ENCODE peak calls at places on chromosomes 4 and X, in seven cellular contexts. N is omental fat pad, X is body of pancreas, O is GM10248, W is A549, M is fibroblast of lung, L is GM06990. T is an unnamed sample.

GRCh38 chr4:67371563-67371962 is 173.7 kb downstream of the CENPC start:
- DNase-seq in L (no peak), O (no peak), M (no peak), X (no peak), W (no peak), N (no peak), T (no peak)

GRCh38 chr4:108029321-108029720 is 39.6 kb downstream of the HADH start:
- DNase-seq in M (no peak), X (no peak), O (no peak), N (no peak), W (no peak), L (no peak), T (no peak)

GRCh38 chr4:6548201-6548881 is 26.6 kb upstream of the MAN2B2 start:
- DNase-seq in X (no peak), O (no peak), N (no peak), M (peak; percentile 23), W (peak; percentile 30), L (no peak), T (no peak)

GRCh38 chr4:41184009-41184408 is 30.3 kb downstream of the APBB2 start:
- DNase-seq in N (no peak), W (no peak), L (no peak), X (no peak), O (no peak), M (no peak), T (no peak)

GRCh38 chr4:81651500-81651899 is 179.8 kb upstream of the RASGEF1B start:
- DNase-seq in L (no peak), O (no peak), N (no peak), X (no peak), W (no peak), M (peak; percentile 46), T (no peak)

GRCh38 chr4:11743236-11743635 is 314.5 kb upstream of the HS3ST1 start:
- DNase-seq in L (no peak), X (no peak), N (no peak), W (no peak), O (no peak), M (peak; percentile 44), T (no peak)

GRCh38 chrX:123814343-123814742 is 45.5 kb upstream of the XIAP start:
- DNase-seq in O (no peak), N (no peak), X (no peak), W (no peak), L (no peak), M (no peak), T (no peak)

GRCh38 chrX:154369453-154370299 is 4.8 kb downstream of the FLNA start:
- DNase-seq in O (peak; percentile 36), N (peak; percentile 37), L (peak; percentile 67), W (peak; percentile 55), M (peak; percentile 96), X (peak; percentile 62), T (peak; percentile 64)

GRCh38 chr4:102503301-102503746 is 2.2 kb downstream of the NFKB1 start:
- DNase-seq in N (no peak), L (no peak), X (no peak), O (no peak), W (no peak), M (no peak), T (no peak)

GRCh38 chr4:23225024-23225423 is 532.3 kb downstream of the GBA3 start:
- DNase-seq in M (no peak), W (no peak), L (no peak), N (no peak), O (no peak), X (no peak), T (no peak)

GRCh38 chrX:33725556-33726232 is 406.4 kb downstream of the FAM47A start:
- DNase-seq in N (no peak), X (peak; percentile 38), M (no peak), O (no peak), L (no peak), W (no peak), T (peak; percentile 50)

GRCh38 chr4:54056360-54056759 is 8.0 kb downstream of the CHIC2 start:
- DNase-seq in O (no peak), M (no peak), X (no peak), L (no peak), N (no peak), W (no peak), T (no peak)

GRCh38 chr4:132085105-132085504 is 1064.0 kb upstream of the PCDH10 start:
- DNase-seq in M (no peak), O (no peak), X (no peak), L (no peak), N (no peak), W (no peak), T (no peak)

GRCh38 chrX:3663576-3664290 is 49.7 kb downstream of the PRKX start:
- DNase-seq in L (no peak), X (peak; percentile 17), M (no peak), N (no peak), O (no peak), W (no peak), T (no peak)

GRCh38 chr4:13966241-13967195 is 339.0 kb upstream of the BOD1L1 start:
- DNase-seq in L (no peak), X (no peak), M (peak; percentile 88), O (no peak), W (no peak), N (no peak), T (no peak)

GRCh38 chr4:88172987-88173386 is 14.5 kb upstream of the ABCG2 start:
- DNase-seq in X (no peak), W (no peak), N (no peak), M (no peak), O (no peak), L (no peak), T (no peak)

GRCh38 chrX:65596270-65596669 is 61.7 kb upstream of the LAS1L start:
- DNase-seq in L (no peak), W (no peak), M (peak; percentile 66), N (no peak), O (peak; percentile 28), X (peak; percentile 27), T (no peak)

GRCh38 chr4:42371306-42372063 is 25.8 kb upstream of the SHISA3 start:
- DNase-seq in X (peak; percentile 42), L (no peak), N (no peak), W (peak; percentile 9), M (peak; percentile 50), O (peak; percentile 55), T (no peak)

GRCh38 chr4:57100979-57101629 is 9.1 kb downstream of the IGFBP7 start:
- DNase-seq in X (no peak), W (no peak), N (no peak), L (no peak), M (no peak), O (no peak), T (no peak)

GRCh38 chrX:139287155-139287924 is 243.2 kb upstream of the F9 start:
- DNase-seq in N (no peak), M (no peak), O (no peak), W (no peak), X (peak; percentile 13), L (no peak), T (no peak)

GRCh38 chr4:151325320-151326246 is at the start of gene SH3D19:
- DNase-seq in X (peak; percentile 78), N (no peak), W (peak; percentile 61), O (peak; percentile 20), M (peak; percentile 76), L (no peak), T (peak; percentile 25)

GRCh38 chr4:98908703-98909262 is 20.1 kb downstream of the EIF4E start:
- DNase-seq in O (no peak), L (no peak), N (no peak), W (no peak), X (no peak), M (no peak), T (no peak)

GRCh38 chrX:134807039-134807729 is 148.9 kb upstream of the PLAC1 start:
- DNase-seq in N (peak; percentile 69), M (peak; percentile 89), W (peak; percentile 77), L (peak; percentile 72), X (peak; percentile 93), O (peak; percentile 81), T (peak; percentile 77)

DNA sequence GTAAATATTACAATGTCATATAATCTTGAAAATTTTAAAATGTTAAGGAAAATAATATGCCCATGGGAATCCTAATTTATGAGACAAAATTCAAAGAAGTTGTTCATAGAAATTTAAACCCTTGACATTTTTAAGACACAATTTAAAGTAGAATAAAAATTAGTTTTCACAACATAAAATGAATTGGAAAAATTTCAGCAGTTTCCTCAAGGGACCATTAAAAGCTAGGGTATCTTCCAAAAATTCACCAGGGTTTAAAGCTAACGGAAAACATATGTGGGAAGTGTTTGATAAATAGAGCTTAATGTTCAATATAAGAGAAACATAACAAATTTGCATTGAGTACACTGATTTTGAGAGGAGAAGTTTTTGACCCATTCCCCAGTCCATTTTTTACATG is 228.9 kb upstream of the TTC29 start:
- DNase-seq in W (no peak), O (no peak), L (no peak), X (no peak), N (no peak), M (no peak), T (no peak)
- TF ChIP-seq CTCF in W (no peak), O (no peak), L (no peak), X (no peak), N (no peak), M (no peak), T (no peak)

GRCh38 chr4:89641367-89641687 is 195.6 kb downstream of the SNCA start:
- DNase-seq in M (no peak), L (no peak), W (no peak), O (no peak), N (no peak), X (no peak), T (no peak)
- TF ChIP-seq CTCF in M (no peak), L (no peak), W (no peak), O (no peak), N (no peak), X (no peak), T (no peak)

GRCh38 chr4:170193496-170193895 is 103.7 kb upstream of the AADAT start:
- DNase-seq in X (no peak), O (no peak), M (no peak), N (no peak), W (no peak), L (no peak), T (no peak)

GRCh38 chr4:170202721-170203120 is 113.0 kb upstream of the AADAT start:
- DNase-seq in L (peak; percentile 15), M (no peak), N (no peak), X (no peak), W (no peak), O (no peak), T (no peak)

GRCh38 chr4:170198742-170199141 is 109.0 kb upstream of the AADAT start:
- DNase-seq in L (no peak), W (no peak), M (no peak), X (no peak), O (no peak), N (no peak), T (no peak)
- TF ChIP-seq CTCF in L (no peak), W (no peak), M (no peak), X (no peak), O (no peak), N (no peak), T (peak; percentile 15)

DNA sequence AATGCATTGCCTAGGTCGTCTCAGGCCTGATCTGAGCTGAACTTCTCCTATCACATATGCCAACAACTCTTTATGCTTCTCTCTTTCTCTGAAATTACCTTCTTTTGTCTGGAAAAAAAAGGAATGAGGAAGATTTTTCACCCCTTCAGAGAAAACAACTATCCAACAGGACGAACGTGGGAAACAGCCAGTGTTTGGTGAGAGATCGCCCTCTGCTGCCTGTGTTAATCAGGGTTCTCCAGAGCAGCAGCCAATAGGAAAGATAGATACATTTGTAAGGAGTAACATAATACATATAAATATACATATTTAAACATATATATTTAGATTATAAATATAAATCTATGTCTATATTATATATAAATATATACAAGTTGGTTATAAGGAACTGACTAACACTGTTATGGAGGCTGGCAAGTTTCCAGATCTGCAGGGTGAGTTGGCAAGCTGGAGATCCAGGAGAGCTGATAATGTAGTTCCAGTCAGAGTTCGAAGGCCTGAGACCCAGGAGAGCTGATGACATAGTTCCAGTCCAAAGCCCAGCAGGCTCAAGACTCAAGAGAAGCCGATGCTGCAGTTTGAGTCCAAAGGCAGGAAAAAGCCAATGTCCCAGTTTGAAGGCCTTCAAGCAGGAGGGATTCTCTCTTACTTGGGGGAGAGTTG is 13.3 kb downstream of the CETN2 start:
- DNase-seq in O (no peak), W (no peak), N (no peak), X (peak; percentile 8), M (peak; percentile 29), L (no peak), T (no peak)
- TF ChIP-seq CTCF in O (no peak), W (peak; percentile 65), N (no peak), X (peak; percentile 30), M (peak; percentile 59), L (peak; percentile 56), T (no peak)